ENCODE peak calls at places on chromosome 18, in seven cellular contexts. R is pons; L is NCI-H1092 treated with DMSO at 0.1 percent for 48 hours; N is prostate gland; S is thoracic aorta; Q is immature natural killer cell; M is stimulated activated CD4-positive, alpha-beta T cell treated with anti-CD3 and anti-CD28 coated beads, Interleukin-12 subunit alpha, Interleukin-12 subunit beta, amount 100 ng/mL, for 48 hours. W is an unnamed sample.

GRCh38 chr18:77056399-77057015 is 76.1 kb downstream of the MBP start:
- DNase-seq in L (no peak), R (no peak), S (no peak), Q (no peak), N (no peak), M (no peak), W (no peak)

GRCh38 chr18:59129964-59130703 is 9.6 kb upstream of the SEC11C start:
- DNase-seq in S (no peak), M (no peak), Q (peak), L (no peak), R (no peak), N (no peak), W (no peak)

GRCh38 chr18:26711806-26712205 is 153.7 kb downstream of the AQP4 start:
- DNase-seq in N (no peak), Q (no peak), R (no peak), M (no peak), L (no peak), S (no peak), W (no peak)

GRCh38 chr18:49500136-49500921 is 13.3 kb upstream of the C18orf32 start:
- DNase-seq in Q (no peak), R (no peak), N (no peak), M (no peak), L (no peak), S (no peak), W (peak)

GRCh38 chr18:62339106-62339988 is 14.2 kb downstream of the TNFRSF11A start:
- DNase-seq in Q (no peak), N (no peak), M (no peak), L (no peak), R (no peak), S (no peak), W (no peak)

GRCh38 chr18:51668101-51668500 is 470.6 kb upstream of the MEX3C start:
- DNase-seq in Q (peak), M (peak), S (no peak), N (peak), L (peak), R (peak), W (no peak)

GRCh38 chr18:32346667-32347066 is 124.0 kb downstream of the GAREM1 start:
- DNase-seq in R (peak), M (no peak), N (no peak), L (no peak), Q (no peak), S (no peak), W (no peak)

GRCh38 chr18:62876828-62877227 is 161.5 kb downstream of the PHLPP1 start:
- DNase-seq in N (no peak), R (no peak), M (no peak), S (no peak), L (no peak), Q (no peak), W (no peak)

GRCh38 chr18:57827646-57828045 is 24.5 kb upstream of the ATP8B1 start:
- DNase-seq in N (no peak), R (no peak), S (no peak), M (no peak), Q (no peak), L (no peak), W (no peak)

GRCh38 chr18:6058941-6059340 is 163.6 kb upstream of the TMEM200C start:
- DNase-seq in M (no peak), R (no peak), L (peak), S (no peak), Q (no peak), N (no peak), W (no peak)

GRCh38 chr18:42758851-42759250 is 356.6 kb downstream of the RIT2 start:
- DNase-seq in N (no peak), L (no peak), Q (no peak), R (no peak), S (no peak), M (no peak), W (no peak)

GRCh38 chr18:76354348-76354747 is 140.7 kb downstream of the ZNF516 start:
- DNase-seq in L (no peak), Q (no peak), R (no peak), M (no peak), N (no peak), S (no peak), W (no peak)

GRCh38 chr18:14092625-14093361 is 39.4 kb downstream of the ZNF519 start:
- DNase-seq in M (no peak), L (no peak), Q (no peak), R (no peak), N (no peak), S (no peak), W (no peak)

GRCh38 chr18:77052297-77052645 is 80.3 kb downstream of the MBP start:
- DNase-seq in M (no peak), R (peak), S (no peak), N (no peak), L (no peak), Q (no peak), W (no peak)

GRCh38 chr18:10244341-10244740 is 210.1 kb upstream of the APCDD1 start:
- DNase-seq in R (no peak), M (no peak), N (no peak), L (peak), S (no peak), Q (no peak), W (no peak)

GRCh38 chr18:36974686-36975085 is 145.8 kb downstream of the KIAA1328 start:
- DNase-seq in R (no peak), S (no peak), N (no peak), L (no peak), Q (no peak), M (no peak), W (no peak)

GRCh38 chr18:52160652-52161051 is 179.3 kb upstream of the DCC start:
- DNase-seq in M (no peak), Q (no peak), L (no peak), N (no peak), R (no peak), S (no peak), W (no peak)